ENCODE peak calls at places on chromosomes 2 and 18, in six cellular contexts. S is DND-41; F is CD8-positive, alpha-beta T cell; D is fibroblast of lung; O is astrocyte of the spinal cord; E is A549. Z is an unnamed sample.

GRCh38 chr18:31679806-31680793 is 4.3 kb downstream of the B4GALT6 start:
- DNase-seq in O (no peak), E (no peak), D (no peak), F (no peak), S (no peak), Z (no peak)

GRCh38 chr2:182319556-182319955 is 107.3 kb downstream of the PDE1A start:
- DNase-seq in D (peak), O (peak), F (no peak), S (no peak), E (no peak), Z (no peak)

GRCh38 chr18:48997985-48998831 is 47.4 kb upstream of the SMAD7 start:
- DNase-seq in D (peak), O (peak), F (no peak), S (no peak), E (peak), Z (peak)

GRCh38 chr2:239154971-239155805 is 245.6 kb downstream of the HDAC4 start:
- DNase-seq in D (no peak), O (no peak), F (no peak), E (no peak), S (no peak), Z (no peak)

GRCh38 chr2:187329586-187329985 is 118.5 kb downstream of the CALCRL start:
- DNase-seq in E (no peak), O (no peak), S (no peak), F (no peak), D (no peak), Z (no peak)

GRCh38 chr2:240460243-240460630 is 24.8 kb downstream of the GPC1 start:
- DNase-seq in D (no peak), O (no peak), E (no peak), F (no peak), S (no peak), Z (no peak)

GRCh38 chr18:66990909-66991308 is 387.0 kb upstream of the CDH19 start:
- DNase-seq in S (no peak), O (no peak), D (no peak), F (no peak), E (no peak), Z (no peak)

GRCh38 chr18:58870130-58870529 is 5.5 kb downstream of the ZNF532 start:
- DNase-seq in F (no peak), E (no peak), D (peak), O (no peak), S (no peak), Z (no peak)

GRCh38 chr18:713135-713490 is 683 bp upstream of the ENOSF1 start:
- DNase-seq in O (no peak), F (no peak), D (no peak), E (no peak), S (no peak), Z (no peak)

DNA sequence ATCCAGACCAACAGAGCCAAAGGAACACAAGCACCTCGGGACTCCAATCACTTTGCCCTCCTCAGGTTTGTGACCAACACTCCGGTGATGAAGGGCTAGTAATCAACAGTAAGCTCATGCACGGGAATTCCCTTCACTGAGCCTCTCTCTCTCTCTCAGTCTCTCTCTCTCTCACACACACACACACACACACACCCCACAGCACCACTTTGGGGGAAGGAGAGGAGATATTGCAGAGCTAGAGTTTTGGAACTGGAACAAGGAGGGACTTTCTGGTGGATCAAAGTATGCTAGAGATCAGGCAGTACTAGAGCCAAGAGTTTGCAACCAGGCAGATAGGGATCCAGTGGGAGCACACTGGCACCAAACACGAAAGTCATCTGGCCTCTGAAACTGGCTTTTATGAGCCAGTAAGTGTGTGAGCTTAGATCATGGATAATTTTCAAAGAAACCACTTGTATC is 98.7 kb downstream of the ANKRD44 start:
- DNase-seq in S (no peak), E (no peak), F (no peak), O (no peak), D (no peak), Z (no peak)
- TF ChIP-seq CTCF in S (no peak), E (no peak), F (no peak), O (no peak), D (no peak), Z (no peak)

GRCh38 chr2:119372778-119373568 is 6.2 kb downstream of the DBI start:
- DNase-seq in E (no peak), D (no peak), S (peak), O (no peak), F (no peak), Z (no peak)
- H3K4me3 ChIP-seq in E (no peak), D (no peak), S (no peak), O (no peak), F (no peak), Z (no peak)

GRCh38 chr2:65974067-65974723 is 460.7 kb upstream of the MEIS1 start:
- DNase-seq in D (no peak), O (no peak), S (no peak), E (no peak), F (no peak), Z (no peak)
- TF ChIP-seq CTCF in D (peak), O (no peak), S (no peak), E (no peak), F (no peak), Z (peak)

GRCh38 chr2:134118279-134119116 is 135.4 kb upstream of the MGAT5 start:
- DNase-seq in O (peak), S (peak), D (peak), F (peak), E (peak), Z (peak)
- H3K4me3 ChIP-seq in O (no peak), S (peak), D (peak), F (no peak), E (no peak), Z (no peak)